ENCODE peak calls at places on chromosomes 16 and 17, in ten cellular contexts. F is tibial artery; M is CD8-positive, alpha-beta T cell; V is ascending aorta; X is psoas muscle; E is left ventricle myocardium inferior; Z is heart right ventricle; I is A549; O is Peyer's patch; D is neuronal stem cell. B is an unnamed sample.

GRCh38 chr17:55356440-55357328 is 65.0 kb downstream of the MMD start:
- DNase-seq in F (no peak), M (peak; percentile 67), V (no peak), X (peak; percentile 34), E (peak; percentile 45), Z (peak; percentile 68), I (peak; percentile 88), O (peak; percentile 71), D (peak; percentile 58), B (no peak)

GRCh38 chr16:87845213-87845612 is 24.1 kb downstream of the SLC7A5 start:
- DNase-seq in F (no peak), M (no peak), V (no peak), X (no peak), E (no peak), Z (no peak), I (no peak), O (no peak), D (no peak), B (no peak)

GRCh38 chr17:69246726-69247375 is 18.2 kb upstream of the ABCA10 start:
- DNase-seq in F (no peak), M (no peak), V (no peak), X (no peak), E (no peak), Z (no peak), I (peak; percentile 31), O (no peak), D (peak; percentile 31), B (no peak)

GRCh38 chr16:84191466-84191865 is 509 bp downstream of the ADAD2 start:
- DNase-seq in F (no peak), M (no peak), V (no peak), X (no peak), E (no peak), Z (no peak), I (no peak), O (no peak), D (no peak), B (no peak)

GRCh38 chr16:84047626-84048025 is 5.0 kb upstream of the SLC38A8 start:
- DNase-seq in F (no peak), M (no peak), V (no peak), X (no peak), E (no peak), Z (no peak), I (no peak), O (no peak), D (no peak), B (no peak)

GRCh38 chr17:18181358-18181757 is 2.3 kb upstream of the ALKBH5 start:
- DNase-seq in F (no peak), M (no peak), V (no peak), X (no peak), E (no peak), Z (no peak), I (no peak), O (no peak), D (no peak), B (no peak)

GRCh38 chr17:60863892-60864673 is 186.4 kb downstream of the BCAS3 start:
- DNase-seq in F (no peak), M (no peak), V (no peak), X (no peak), E (no peak), Z (no peak), I (no peak), O (no peak), D (no peak), B (no peak)

GRCh38 chr16:87740909-87741424 is 24.8 kb downstream of the KLHDC4 start:
- DNase-seq in F (no peak), M (no peak), V (no peak), X (no peak), E (peak; percentile 50), Z (peak; percentile 35), I (no peak), O (no peak), D (no peak), B (no peak)

GRCh38 chr16:11149011-11149616 is 106.9 kb downstream of the SOCS1 start:
- DNase-seq in F (no peak), M (no peak), V (no peak), X (peak; percentile 43), E (no peak), Z (no peak), I (no peak), O (no peak), D (no peak), B (no peak)

GRCh38 chr17:31492880-31493655 is 101.6 kb downstream of the RAB11FIP4 start:
- DNase-seq in F (no peak), M (peak; percentile 64), V (peak; percentile 30), X (peak; percentile 41), E (peak; percentile 59), Z (peak; percentile 42), I (no peak), O (peak; percentile 93), D (no peak), B (no peak)

GRCh38 chr16:29806096-29806579 is at the start of gene MAZ:
- DNase-seq in F (no peak), M (peak; percentile 85), V (no peak), X (peak; percentile 82), E (no peak), Z (no peak), I (no peak), O (peak; percentile 74), D (no peak), B (no peak)

GRCh38 chr17:19364699-19365498 is 2.4 kb upstream of the B9D1 start:
- DNase-seq in F (no peak), M (no peak), V (no peak), X (no peak), E (no peak), Z (no peak), I (no peak), O (no peak), D (no peak), B (no peak)

GRCh38 chr17:40480501-40481003 is 20.9 kb downstream of the TNS4 start:
- DNase-seq in F (no peak), M (peak; percentile 86), V (no peak), X (no peak), E (no peak), Z (no peak), I (peak; percentile 59), O (peak; percentile 71), D (no peak), B (no peak)

GRCh38 chr17:39753514-39754160 is 15.9 kb downstream of the GRB7 start:
- DNase-seq in F (peak; percentile 72), M (peak; percentile 88), V (no peak), X (no peak), E (peak; percentile 64), Z (peak; percentile 42), I (no peak), O (peak; percentile 78), D (no peak), B (peak; percentile 77)

GRCh38 chr17:29369831-29370735 is 20.1 kb upstream of the TAOK1 start:
- DNase-seq in F (peak; percentile 76), M (peak; percentile 73), V (no peak), X (peak; percentile 31), E (peak; percentile 28), Z (peak; percentile 49), I (peak; percentile 93), O (peak; percentile 54), D (peak; percentile 67), B (no peak)

GRCh38 chr17:57832711-57833596 is 16.9 kb downstream of the MRPS23 start:
- DNase-seq in F (peak; percentile 87), M (peak; percentile 76), V (no peak), X (peak; percentile 67), E (peak; percentile 61), Z (peak; percentile 74), I (peak; percentile 59), O (peak; percentile 66), D (peak; percentile 69), B (peak; percentile 84)
- H3K27ac ChIP-seq in F (peak overlapping the region; percentile 78), M (no peak overlapping the region), V (peak overlapping the region; percentile 62), X (peak overlapping the region; percentile 68), E (peak overlapping the region; percentile 89), Z (peak overlapping the region; percentile 59), I (peak overlapping the region; percentile 46), O (peak overlapping the region; percentile 44), D (peak overlapping the region; percentile 2), B (peak overlapping the region; percentile 81)

GRCh38 chr16:23282508-23282907 is 19.6 kb upstream of the SCNN1B start:
- DNase-seq in F (no peak), M (no peak), V (no peak), X (no peak), E (no peak), Z (no peak), I (no peak), O (no peak), D (no peak), B (no peak)

GRCh38 chr16:23284584-23284983 is 17.5 kb upstream of the SCNN1B start:
- DNase-seq in F (no peak), M (no peak), V (no peak), X (no peak), E (no peak), Z (no peak), I (no peak), O (no peak), D (no peak), B (no peak)

GRCh38 chr16:23280483-23280967 is 21.6 kb upstream of the SCNN1B start:
- DNase-seq in F (no peak), M (no peak), V (no peak), X (no peak), E (no peak), Z (no peak), I (no peak), O (no peak), D (no peak), B (no peak)

GRCh38 chr16:23286131-23286532 is 16.0 kb upstream of the SCNN1B start:
- DNase-seq in F (no peak), M (no peak), V (no peak), X (no peak), E (no peak), Z (no peak), I (no peak), O (no peak), D (no peak), B (no peak)

GRCh38 chr16:23283571-23283970 is 18.5 kb upstream of the SCNN1B start:
- DNase-seq in F (no peak), M (no peak), V (no peak), X (no peak), E (no peak), Z (no peak), I (no peak), O (no peak), D (no peak), B (no peak)
- H3K4me3 ChIP-seq in F (no peak overlapping the region), M (no peak overlapping the region), V (no peak overlapping the region), X (no peak overlapping the region), E (no peak overlapping the region), Z (no peak overlapping the region), I (no peak overlapping the region), O (no peak overlapping the region), D (no peak overlapping the region), B (no peak overlapping the region)

GRCh38 chr17:81518113-81518784 is 5.7 kb upstream of the ACTG1 start:
- DNase-seq in F (no peak), M (no peak), V (no peak), X (peak; percentile 12), E (no peak), Z (no peak), I (no peak), O (no peak), D (no peak), B (no peak)
- H3K27ac ChIP-seq in F (peak overlapping the region; percentile 100), M (no peak overlapping the region), V (peak overlapping the region; percentile 100), X (no peak overlapping the region), E (peak overlapping the region; percentile 99), Z (no peak overlapping the region), I (peak overlapping the region; percentile 99), O (peak overlapping the region; percentile 79), D (no peak overlapping the region), B (peak overlapping the region; percentile 99)

DNA sequence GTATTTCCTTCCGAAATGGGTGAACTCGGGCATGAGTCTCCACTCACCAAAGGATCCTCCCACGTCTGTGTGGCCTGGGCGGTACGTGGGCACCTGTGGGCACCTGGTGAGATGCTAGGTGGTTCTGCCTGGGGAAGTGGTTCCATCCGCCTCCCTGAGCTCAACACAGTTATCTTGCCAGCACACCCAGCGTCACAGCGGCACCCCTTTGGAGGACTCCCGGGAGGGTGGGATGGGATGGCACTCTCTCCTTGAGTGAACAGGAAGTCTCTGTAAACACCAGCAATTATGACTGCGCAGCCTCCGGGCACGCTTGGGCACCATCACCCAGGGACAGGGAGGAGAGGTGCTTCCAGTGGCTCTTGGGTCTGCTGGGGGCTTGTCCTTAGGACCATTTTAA is 29.8 kb downstream of the COX4I1 start:
- DNase-seq in F (no peak), M (no peak), V (no peak), X (no peak), E (no peak), Z (no peak), I (no peak), O (no peak), D (no peak), B (no peak)
- H3K4me3 ChIP-seq in F (no peak overlapping the region), M (peak overlapping the region; percentile 24), V (no peak overlapping the region), X (no peak overlapping the region), E (no peak overlapping the region), Z (no peak overlapping the region), I (no peak overlapping the region), O (peak overlapping the region; percentile 9), D (no peak overlapping the region), B (no peak overlapping the region)

B was measured in coronary artery.